ENCODE peak calls at places on chromosomes 5 and 9, in six cellular contexts. Q, B, O, C, F and I are unnamed samples. For H3K27me3, the result is how much of the 10 kb centered on the place peaks cover.

GRCh38 chr9:110936252-110936651 is 102.0 kb downstream of the LPAR1 start:
- DNase-seq in Q (no peak), B (no peak), O (no peak), C (no peak), F (no peak), I (no peak)

GRCh38 chr5:157049605-157050004 is 9.3 kb downstream of the HAVCR1 start:
- DNase-seq in Q (no peak), B (no peak), O (no peak), C (no peak), F (no peak), I (no peak)

GRCh38 chr5:179765400-179765799 is 28.4 kb upstream of the LTC4S start:
- DNase-seq in Q (peak), B (peak), O (peak), C (no peak), F (no peak), I (no peak)

GRCh38 chr9:111148994-111149759 is 110.9 kb upstream of the LPAR1 start:
- DNase-seq in Q (no peak), B (peak), O (no peak), C (no peak), F (no peak), I (no peak)

GRCh38 chr5:122129332-122129731 is at the start of gene ZNF474:
- DNase-seq in Q (peak), B (no peak), O (no peak), C (no peak), F (no peak), I (no peak)

GRCh38 chr5:179274321-179275315 is 70.6 kb downstream of the ADAMTS2 start:
- DNase-seq in Q (no peak), B (peak), O (peak), C (no peak), F (peak), I (peak)

GRCh38 chr9:16282216-16282615 is 588.3 kb downstream of the BNC2 start:
- DNase-seq in Q (no peak), B (no peak), O (no peak), C (no peak), F (no peak), I (no peak)

GRCh38 chr5:61333351-61334223 is 1.5 kb downstream of the ZSWIM6 start:
- DNase-seq in Q (peak), B (peak), O (peak), C (no peak), F (peak), I (peak)

GRCh38 chr5:170843870-170844269 is 17.9 kb upstream of the RANBP17 start:
- DNase-seq in Q (no peak), B (no peak), O (no peak), C (no peak), F (no peak), I (no peak)

GRCh38 chr9:133768859-133769510 is 30.8 kb upstream of the SARDH start:
- DNase-seq in Q (no peak), B (peak), O (peak), C (no peak), F (peak), I (peak)

GRCh38 chr9:2745560-2746380 is 28.5 kb downstream of the KCNV2 start:
- DNase-seq in Q (no peak), B (no peak), O (no peak), C (no peak), F (no peak), I (no peak)

GRCh38 chr5:134053840-134054338 is 49.1 kb upstream of the VDAC1 start:
- DNase-seq in Q (no peak), B (no peak), O (no peak), C (no peak), F (no peak), I (no peak)

GRCh38 chr5:178808886-178809285 is 50.9 kb upstream of the ZNF354B start:
- DNase-seq in Q (no peak), B (no peak), O (no peak), C (no peak), F (no peak), I (no peak)

GRCh38 chr9:4489562-4489918 is 728 bp upstream of the SLC1A1 start:
- DNase-seq in Q (no peak), B (no peak), O (no peak), C (no peak), F (no peak), I (no peak)

GRCh38 chr9:19493174-19493811 is 84.5 kb downstream of the ACER2 start:
- DNase-seq in Q (peak), B (peak), O (peak), C (no peak), F (no peak), I (peak)

GRCh38 chr9:70413798-70414775 is at the start of gene KLF9:
- DNase-seq in Q (peak), B (peak), O (peak), C (peak), F (peak), I (peak)

GRCh38 chr5:120479066-120479465 is 15.0 kb downstream of the PRR16 start:
- DNase-seq in Q (no peak), B (no peak), O (no peak), C (no peak), F (no peak), I (no peak)

GRCh38 chr5:94024101-94024500 is 282.7 kb upstream of the POU5F2 start:
- DNase-seq in Q (no peak), B (no peak), O (no peak), C (no peak), F (no peak), I (no peak)

GRCh38 chr9:84950879-84951811 is 281.6 kb downstream of the NTRK2 start:
- DNase-seq in Q (no peak), B (no peak), O (no peak), C (no peak), F (no peak), I (no peak)

GRCh38 chr9:136187683-136188586 is 17.0 kb downstream of the LHX3 start:
- DNase-seq in Q (no peak), B (peak), O (no peak), C (no peak), F (no peak), I (no peak)
- H3K27me3 ChIP-seq in Q (under half), B (under half), O (under half), C (under half), F (half or more), I (under half)

DNA sequence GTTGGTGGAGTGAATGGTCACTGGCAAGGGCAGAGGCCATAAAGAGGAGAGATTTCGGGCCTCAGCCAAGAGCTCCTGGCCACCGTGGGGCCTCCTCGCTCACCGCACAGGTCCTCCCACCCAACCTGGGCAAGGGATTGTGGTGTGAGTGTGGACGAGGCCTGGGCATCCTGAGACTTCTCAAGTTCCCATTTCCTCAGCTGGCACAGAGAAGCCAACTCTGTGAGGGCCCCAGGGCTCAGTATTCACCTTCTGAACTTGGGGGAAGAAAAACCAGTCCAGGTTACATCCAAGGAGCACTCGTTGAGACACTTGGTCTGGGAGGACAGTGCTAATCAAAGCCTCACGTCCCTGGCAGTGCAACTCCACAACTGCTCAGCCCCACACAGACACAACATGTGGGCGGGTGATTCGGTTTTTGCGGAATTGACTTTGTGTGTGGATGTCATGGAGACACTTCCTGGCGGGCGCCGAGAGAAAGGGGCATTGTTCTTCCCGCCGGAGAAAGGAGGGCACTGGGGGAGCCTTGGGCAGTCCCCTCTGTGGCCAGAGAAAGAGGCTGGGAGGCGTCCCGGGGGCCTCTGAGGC is 28.5 kb upstream of the NKD2 start:
- DNase-seq in Q (peak), B (no peak), O (no peak), C (no peak), F (no peak), I (no peak)
- H3K27me3 ChIP-seq in Q (under half), B (under half), O (under half), C (under half), F (under half), I (under half)

GRCh38 chr5:4384649-4385048 is 755.5 kb upstream of the ADAMTS16 start:
- DNase-seq in Q (no peak), B (no peak), O (no peak), C (no peak), F (no peak), I (no peak)
- H3K27me3 ChIP-seq in Q (under half), B (under half), O (under half), C (under half), F (under half), I (under half)

GRCh38 chr5:135477594-135477993 is 25.4 kb upstream of the TIFAB start:
- DNase-seq in Q (no peak), B (no peak), O (peak), C (no peak), F (no peak), I (no peak)
- H3K27me3 ChIP-seq in Q (under half), B (under half), O (under half), C (under half), F (under half), I (under half)

DNA sequence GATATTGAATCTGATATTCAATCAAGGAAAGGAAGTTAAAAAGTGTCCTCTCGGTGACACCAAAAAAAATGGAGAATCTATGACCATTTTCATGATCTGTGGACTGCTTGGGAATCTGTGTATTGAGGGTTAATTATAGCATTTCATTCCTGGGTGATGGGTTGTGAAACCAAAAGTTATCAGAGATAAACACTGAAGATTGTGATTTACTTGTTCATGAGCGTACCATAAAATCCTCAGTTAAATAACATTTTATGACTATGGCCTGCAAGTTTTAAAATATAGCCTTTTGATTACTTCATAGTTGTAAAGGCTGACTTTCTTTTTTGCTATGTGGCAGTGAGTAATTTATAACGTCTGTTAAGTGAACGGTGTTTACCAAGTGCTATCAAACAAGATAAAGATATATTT is 267.9 kb upstream of the SEMA6A start:
- DNase-seq in Q (no peak), B (no peak), O (no peak), C (no peak), F (no peak), I (no peak)
- H3K27me3 ChIP-seq in Q (under half), B (under half), O (under half), C (under half), F (under half), I (under half)

DNA sequence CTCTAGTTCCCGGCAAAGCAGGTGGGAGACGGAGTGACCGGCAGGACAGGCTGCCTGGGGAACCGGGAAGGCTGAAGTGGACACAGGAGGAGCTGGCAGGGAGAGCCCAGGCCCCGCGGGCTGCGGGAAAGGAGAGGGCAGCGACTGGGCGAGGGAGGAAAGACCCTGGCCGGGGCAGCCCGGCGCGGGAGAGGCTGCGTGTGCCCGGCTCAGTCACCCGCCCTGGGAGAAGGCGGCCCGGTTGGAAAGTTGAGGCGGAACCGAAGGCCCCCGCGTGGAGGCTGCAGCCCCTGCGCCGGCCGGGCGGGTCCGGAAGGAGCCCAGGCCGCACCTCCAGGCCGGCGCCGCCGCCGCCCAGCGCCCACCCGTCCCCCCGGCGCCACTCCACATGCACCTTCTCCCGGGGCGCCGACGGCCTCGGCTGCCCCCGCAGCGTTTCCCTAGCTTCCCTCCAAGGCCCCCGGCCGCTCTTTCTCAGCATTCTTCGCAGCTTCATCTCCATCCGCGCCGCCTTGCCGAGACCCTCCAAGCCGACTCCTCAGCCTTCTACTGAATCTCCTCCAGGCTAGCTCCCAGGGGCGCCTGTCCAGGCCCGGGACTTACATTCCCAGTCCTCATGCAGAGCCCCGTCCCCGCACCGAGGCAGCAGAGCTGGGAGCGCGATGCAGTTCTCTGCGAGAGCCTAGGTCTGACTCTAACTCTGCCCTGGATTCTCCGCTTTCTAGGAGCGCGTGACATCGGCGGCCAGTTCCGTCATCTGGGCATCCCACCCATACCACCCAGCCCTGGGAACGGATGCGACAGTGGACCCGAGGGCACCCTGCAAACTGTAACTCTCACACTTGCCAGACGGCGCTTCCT is 152.0 kb downstream of the ERCC6L2 start:
- DNase-seq in Q (peak), B (peak), O (peak), C (no peak), F (peak), I (peak)
- H3K27me3 ChIP-seq in Q (under half), B (under half), O (under half), C (under half), F (under half), I (under half)

DNA sequence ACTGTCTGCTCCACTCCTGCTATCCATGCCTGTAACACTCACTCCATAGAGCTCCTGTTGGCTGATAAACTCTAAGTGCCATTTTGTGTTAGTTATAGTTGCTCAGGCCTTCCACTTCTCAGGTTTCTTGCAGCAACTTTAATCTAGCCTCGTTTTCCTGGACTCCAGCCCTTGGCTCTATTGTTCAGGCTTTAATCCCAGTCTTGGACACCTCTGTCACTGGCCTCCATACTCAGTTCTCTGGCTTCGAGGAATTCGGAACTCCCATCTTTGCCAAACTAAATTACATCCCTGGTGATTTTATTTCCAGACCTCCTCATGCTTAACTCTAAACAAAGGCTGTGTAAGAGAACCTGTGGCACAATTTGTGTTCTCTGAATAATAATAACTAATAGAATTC is 39.8 kb downstream of the EMB start:
- DNase-seq in Q (no peak), B (no peak), O (no peak), C (no peak), F (no peak), I (no peak)
- H3K27me3 ChIP-seq in Q (under half), B (under half), O (under half), C (under half), F (under half), I (under half)

DNA sequence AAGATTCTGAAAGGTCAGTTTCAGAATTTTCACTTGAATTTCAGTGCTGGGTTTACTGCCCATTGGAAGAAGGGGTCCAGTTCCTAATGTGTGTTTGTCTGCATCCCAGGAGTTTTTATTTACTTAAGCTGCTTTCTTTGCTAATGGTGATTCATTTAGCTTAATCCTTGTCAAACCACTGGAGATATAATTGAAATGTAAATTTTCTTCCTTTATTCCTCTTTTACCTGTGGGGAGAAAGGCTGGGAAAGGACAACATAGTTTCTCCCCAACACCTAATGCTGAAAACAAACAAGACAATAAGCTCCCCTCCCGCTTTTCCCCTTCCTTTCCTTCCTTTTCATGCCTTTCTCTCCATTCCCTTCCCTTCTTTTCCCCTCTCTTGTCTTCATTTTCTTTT is 185.8 kb downstream of the KCTD16 start:
- DNase-seq in Q (no peak), B (no peak), O (no peak), C (no peak), F (no peak), I (no peak)
- H3K27me3 ChIP-seq in Q (under half), B (under half), O (under half), C (under half), F (under half), I (under half)

DNA sequence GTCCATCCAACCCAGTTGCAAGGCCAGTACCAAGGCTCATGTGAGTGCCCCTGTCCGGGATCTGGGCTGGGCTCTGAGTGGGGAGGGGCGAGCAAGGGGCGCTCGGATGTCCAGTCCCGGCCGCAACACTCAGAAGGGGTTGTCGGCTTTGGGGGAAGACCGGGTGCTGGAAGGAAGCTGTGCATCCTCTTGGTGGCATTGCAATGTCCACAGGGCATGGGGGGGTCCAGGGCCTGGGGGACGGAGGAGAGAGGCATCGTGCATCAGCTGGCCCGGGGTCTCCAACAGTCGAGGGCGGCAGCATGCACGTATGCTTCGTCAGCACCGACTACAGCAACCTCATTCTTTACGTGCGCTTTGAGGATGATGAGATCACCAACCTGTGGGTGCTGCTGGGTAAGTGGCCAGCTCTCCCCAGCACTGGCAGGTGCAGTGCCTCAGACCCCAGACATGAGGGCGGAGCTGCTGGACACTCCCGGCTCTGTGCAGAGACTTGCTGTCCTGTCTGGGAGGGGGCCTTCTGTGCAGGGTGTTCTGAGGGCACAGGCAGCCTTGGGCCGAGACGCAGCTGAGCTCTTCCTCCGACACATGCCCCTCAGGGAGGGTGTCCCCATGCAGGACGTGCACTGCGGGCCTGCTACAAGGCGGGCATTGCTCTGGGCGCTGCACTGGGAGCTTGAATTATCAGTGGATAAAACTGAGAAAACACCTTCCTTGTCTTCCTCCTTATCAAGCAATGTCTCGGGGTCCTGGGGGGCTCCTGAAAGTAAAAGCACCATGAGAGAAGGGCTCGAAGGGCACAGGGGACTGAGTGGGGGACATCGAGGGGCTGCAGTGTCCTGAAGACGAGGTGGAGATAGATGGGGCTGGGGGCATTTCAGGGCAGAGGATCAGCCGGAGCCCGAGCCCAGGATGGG is 22.5 kb downstream of the GLT6D1 start:
- DNase-seq in Q (no peak), B (no peak), O (no peak), C (no peak), F (no peak), I (no peak)
- H3K27me3 ChIP-seq in Q (under half), B (under half), O (under half), C (under half), F (under half), I (under half)